ENCODE peak calls at places on chromosomes 11 and 22, in seven cellular contexts. U, T, N, E, M, F and Z are unnamed samples.

GRCh38 chr22:31346733-31347250 is 646 bp upstream of the PATZ1 start:
- DNase-seq in U (no peak), M (peak; percentile 49), N (peak; percentile 27), T (peak; percentile 70), F (peak; percentile 70), E (no peak), Z (no peak)

GRCh38 chr11:8262552-8263108 is 1.0 kb downstream of the LMO1 start:
- DNase-seq in T (no peak), F (peak; percentile 26), E (no peak), M (peak; percentile 48), U (no peak), N (no peak), Z (no peak)

GRCh38 chr11:61961570-61962212 is 5.7 kb downstream of the FTH1 start:
- DNase-seq in T (peak; percentile 32), M (peak; percentile 89), U (no peak), E (no peak), N (no peak), F (no peak), Z (peak; percentile 90)

GRCh38 chr11:34208266-34209135 is 103.1 kb downstream of the NAT10 start:
- DNase-seq in N (no peak), E (no peak), F (no peak), M (no peak), U (no peak), T (no peak), Z (no peak)

GRCh38 chr11:106786251-106786650 is 232.0 kb downstream of the GUCY1A2 start:
- DNase-seq in E (no peak), N (no peak), F (no peak), U (no peak), T (no peak), M (no peak), Z (no peak)

GRCh38 chr11:108549319-108549885 is 44.2 kb downstream of the EXPH5 start:
- DNase-seq in M (no peak), U (no peak), F (no peak), N (no peak), E (no peak), T (no peak), Z (no peak)

GRCh38 chr11:124807660-124808270 is 7.6 kb upstream of the MSANTD2 start:
- DNase-seq in M (no peak), T (no peak), E (no peak), U (no peak), N (no peak), F (no peak), Z (no peak)

GRCh38 chr11:85951049-85951405 is 95.8 kb downstream of the CCDC83 start:
- DNase-seq in T (no peak), N (no peak), E (no peak), F (no peak), U (no peak), M (no peak), Z (no peak)

GRCh38 chr11:1102221-1102971 is 27.7 kb downstream of the MUC2 start:
- DNase-seq in F (no peak), E (no peak), M (no peak), T (no peak), U (no peak), N (no peak), Z (no peak)

GRCh38 chr22:22752556-22753477 is 108.4 kb downstream of the GGTLC2 start:
- DNase-seq in E (no peak), M (no peak), N (peak; percentile 48), U (peak; percentile 27), F (no peak), T (peak; percentile 60), Z (peak; percentile 71)

GRCh38 chr22:31637938-31638618 is 23.9 kb downstream of the PISD start:
- DNase-seq in F (no peak), U (no peak), M (peak; percentile 55), N (no peak), E (no peak), T (peak; percentile 79), Z (no peak)

GRCh38 chr11:46322759-46323158 is 24.5 kb upstream of the DGKZ start:
- DNase-seq in T (no peak), F (no peak), U (no peak), E (no peak), M (no peak), N (no peak), Z (no peak)

DNA sequence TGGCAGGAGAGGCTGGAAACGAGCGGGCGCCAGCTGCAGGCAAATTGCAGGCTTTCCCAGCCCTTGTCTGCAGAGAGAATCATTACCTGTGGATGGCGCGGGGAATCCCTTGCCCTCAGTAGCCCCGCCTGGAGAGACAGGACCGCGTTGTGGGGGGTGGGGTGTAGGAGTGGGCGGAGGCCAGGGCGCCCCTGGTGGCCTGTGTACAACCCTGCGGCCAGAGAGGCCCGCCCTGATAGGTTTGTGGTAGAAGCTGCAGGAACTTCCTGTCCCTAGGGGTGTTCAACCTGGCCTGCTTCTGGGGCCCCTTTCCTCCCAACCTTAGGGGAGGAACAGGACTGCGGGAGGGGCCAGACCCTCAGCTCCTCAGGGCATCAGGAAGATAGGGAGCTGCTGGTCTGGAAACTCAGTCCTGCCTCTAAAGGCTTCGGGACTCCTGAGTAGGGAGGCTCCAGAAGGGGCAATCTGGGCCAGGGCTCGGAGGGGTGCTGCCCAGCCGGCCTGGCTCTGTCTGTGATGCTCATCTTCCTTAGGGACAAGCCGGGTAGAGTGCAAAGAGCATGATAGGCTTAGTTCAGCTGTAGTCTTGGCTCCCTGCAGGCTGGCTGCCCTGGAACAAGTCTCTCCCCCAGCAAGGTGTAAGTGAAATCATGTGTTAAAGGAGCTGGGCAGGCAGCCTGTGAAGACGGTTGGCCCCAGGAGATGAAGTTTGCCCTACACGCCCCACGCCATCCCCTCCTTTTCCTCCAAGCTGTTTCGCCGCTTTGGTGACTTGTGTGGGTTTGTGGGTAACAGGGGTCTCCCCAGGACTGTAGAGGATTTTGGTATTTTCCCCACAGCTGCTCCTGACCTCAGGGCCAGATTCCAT is 24.1 kb upstream of the SUSD2 start:
- DNase-seq in F (peak; percentile 73), T (peak; percentile 91), M (peak; percentile 82), U (peak; percentile 67), N (peak; percentile 80), E (peak; percentile 87), Z (peak; percentile 87)
- H3K4me1 ChIP-seq in F (peaks cover 5% of the 10 kb centered on the region), T (peaks cover 93% of the 10 kb centered on the region), M (peaks cover 60% of the 10 kb centered on the region), U (peaks cover 3% of the 10 kb centered on the region), N (peaks cover 55% of the 10 kb centered on the region), E (peaks cover 8% of the 10 kb centered on the region), Z (peaks cover 70% of the 10 kb centered on the region)

DNA sequence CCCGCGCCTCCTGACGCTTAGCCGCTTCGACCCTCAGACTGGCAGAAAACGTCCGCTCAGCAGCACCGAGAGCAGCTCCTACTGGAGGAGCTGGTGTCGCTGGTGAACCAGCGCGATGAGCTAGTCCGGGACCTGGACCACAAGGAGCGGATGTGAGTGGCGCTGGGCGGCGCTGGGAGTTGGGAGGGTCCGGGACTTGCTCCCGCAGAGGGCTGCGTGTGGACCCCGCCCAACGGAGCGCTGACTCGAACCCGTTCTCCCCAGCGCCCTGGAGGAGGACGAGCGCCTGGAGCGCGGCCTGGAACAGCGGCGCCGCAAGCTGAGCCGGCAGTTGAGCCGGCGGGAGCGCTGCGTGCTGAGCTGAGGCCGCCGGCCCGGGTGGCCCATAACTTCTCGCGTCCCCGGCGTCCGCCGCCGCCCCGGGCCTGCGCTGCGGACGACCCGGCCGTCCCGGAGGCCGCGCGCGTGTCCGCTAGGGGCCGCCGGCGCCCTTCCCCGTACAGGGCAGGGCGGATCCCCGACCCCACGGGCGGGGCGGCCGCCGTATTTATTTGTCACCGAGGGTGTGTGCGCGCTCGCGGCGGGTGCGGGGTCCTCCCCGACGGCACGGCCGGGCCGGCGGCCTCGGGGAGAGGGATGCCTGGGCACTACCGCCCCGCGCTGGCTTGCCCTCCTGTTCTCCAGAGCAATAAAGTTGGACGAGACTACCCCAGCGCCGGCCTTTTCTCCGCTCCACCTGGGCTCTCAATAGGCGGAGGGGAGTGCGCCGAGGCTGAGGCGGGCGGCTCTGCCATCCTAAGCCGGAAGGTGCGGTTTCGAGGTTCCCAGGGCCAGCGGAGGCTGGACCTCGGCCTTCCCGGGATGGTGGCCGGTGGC is 3.4 kb downstream of the KCNK7 start:
- DNase-seq in F (no peak), M (no peak), U (no peak), T (no peak), N (no peak), E (no peak), Z (no peak)
- H3K27ac ChIP-seq in F (peak overlapping the region; percentile 33), M (peak overlapping the region; percentile 73), U (peak overlapping the region; percentile 55), T (peak overlapping the region; percentile 53), N (no peak overlapping the region), E (no peak overlapping the region), Z (peak overlapping the region; percentile 74)

GRCh38 chr11:93540337-93540736 is 2.9 kb downstream of the SMCO4 start:
- DNase-seq in N (no peak), T (no peak), U (no peak), M (no peak), F (no peak), E (no peak), Z (no peak)
- H3K4me1 ChIP-seq in N (no peaks in the 10 kb centered on the region), T (peaks cover 80% of the 10 kb centered on the region), U (peaks cover 9% of the 10 kb centered on the region), M (peaks cover 52% of the 10 kb centered on the region), F (peaks cover 38% of the 10 kb centered on the region), E (peaks cover 8% of the 10 kb centered on the region), Z (peaks cover 64% of the 10 kb centered on the region)

GRCh38 chr11:32071811-32072210 is 19.1 kb upstream of the RCN1 start:
- DNase-seq in U (no peak), T (no peak), M (no peak), F (no peak), E (no peak), N (no peak), Z (no peak)

GRCh38 chr11:32068134-32068533 is 22.7 kb upstream of the RCN1 start:
- DNase-seq in U (no peak), M (no peak), T (no peak), N (no peak), E (no peak), F (no peak), Z (no peak)

GRCh38 chr11:32070707-32071106 is 20.2 kb upstream of the RCN1 start:
- DNase-seq in M (no peak), N (no peak), F (no peak), T (no peak), U (no peak), E (no peak), Z (no peak)

GRCh38 chr11:32072872-32073661 is 17.8 kb upstream of the RCN1 start:
- DNase-seq in U (no peak), E (no peak), F (no peak), M (no peak), N (no peak), T (no peak), Z (no peak)

DNA sequence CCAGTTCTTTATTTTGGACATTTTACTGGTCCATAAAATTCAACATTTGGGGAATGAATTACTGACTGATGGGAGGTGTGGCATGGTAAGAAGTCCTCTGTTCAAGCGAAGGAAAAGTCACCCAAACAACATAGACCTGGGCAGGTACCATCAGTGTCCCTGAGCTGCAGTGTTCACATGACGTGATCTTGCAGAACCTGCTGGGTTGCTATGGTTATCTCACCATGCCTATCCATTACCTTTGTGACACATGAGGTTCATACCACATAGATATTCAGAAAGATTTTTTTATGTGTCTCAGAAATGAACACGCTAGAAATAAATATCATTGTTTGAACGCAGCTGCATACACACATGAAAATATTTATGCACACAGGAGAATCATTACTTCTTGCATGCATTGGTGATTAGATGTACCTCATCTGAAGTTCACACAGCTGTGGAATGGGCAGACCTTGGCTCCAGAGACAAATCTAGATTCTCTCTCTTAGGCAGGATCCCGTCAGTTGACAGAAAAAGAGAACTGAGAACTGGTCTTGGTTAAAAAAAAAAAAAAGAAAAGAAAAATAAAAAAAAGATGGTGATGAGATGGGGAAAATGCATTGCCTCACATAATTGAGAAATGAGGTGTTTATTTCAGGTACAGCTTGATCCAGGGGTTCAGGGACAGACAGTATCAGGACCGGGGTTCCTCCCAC is 21.4 kb upstream of the RCN1 start:
- DNase-seq in F (no peak), U (no peak), N (no peak), E (no peak), M (no peak), T (no peak), Z (no peak)
- H3K27ac ChIP-seq in F (no peak overlapping the region), U (no peak overlapping the region), N (no peak overlapping the region), E (no peak overlapping the region), M (no peak overlapping the region), T (no peak overlapping the region), Z (no peak overlapping the region)